ENCODE peak calls at places on chromosomes 6 and 20, in four cellular contexts. T is NCI-H460, S is HEK293T, C is neuronal stem cell. W is an unnamed sample.

GRCh38 chr20:12968472-12968871 is 40.3 kb upstream of the SPTLC3 start:
- DNase-seq in T (no peak), C (no peak), S (no peak), W (no peak)

GRCh38 chr6:1603708-1604346 is 5.9 kb upstream of the FOXC1 start:
- DNase-seq in S (no peak), C (no peak), T (no peak), W (no peak)

GRCh38 chr6:2744206-2744771 is 6.4 kb downstream of the MYLK4 start:
- DNase-seq in T (no peak), S (no peak), C (no peak), W (no peak)

GRCh38 chr6:101605874-101606273 is 212.4 kb downstream of the GRIK2 start:
- DNase-seq in S (peak), T (no peak), C (no peak), W (no peak)

GRCh38 chr6:3900744-3901351 is 51.7 kb downstream of the FAM50B start:
- DNase-seq in C (no peak), T (no peak), S (no peak), W (no peak)

GRCh38 chr6:157040191-157040590 is 263.0 kb downstream of the ARID1B start:
- DNase-seq in S (no peak), C (no peak), T (no peak), W (no peak)

GRCh38 chr6:169862464-169863148 is 111.2 kb downstream of the ERMARD start:
- DNase-seq in T (no peak), C (no peak), S (no peak), W (no peak)

GRCh38 chr6:161947371-161947770 is 673.5 kb upstream of the AGPAT4 start:
- DNase-seq in T (no peak), C (no peak), S (no peak), W (no peak)

GRCh38 chr6:125611573-125612399 is 137.6 kb upstream of the HEY2 start:
- DNase-seq in S (peak), T (no peak), C (peak), W (no peak)

GRCh38 chr6:139236105-139236504 is 55.7 kb downstream of the TXLNB start:
- DNase-seq in S (no peak), T (no peak), C (no peak), W (no peak)

GRCh38 chr6:36978687-36979086 is 7.3 kb downstream of the MTCH1 start:
- DNase-seq in C (no peak), T (no peak), S (no peak), W (no peak)

GRCh38 chr20:49486064-49486463 is 3.6 kb upstream of the KCNB1 start:
- DNase-seq in C (no peak), T (no peak), S (no peak), W (no peak)

GRCh38 chr6:20712011-20712410 is 177.8 kb downstream of the CDKAL1 start:
- DNase-seq in C (no peak), T (no peak), S (no peak), W (no peak)

GRCh38 chr20:59122377-59122932 is 41.2 kb upstream of the ZNF831 start:
- DNase-seq in S (no peak), T (no peak), C (no peak), W (no peak)

GRCh38 chr20:20894753-20895152 is 182.3 kb upstream of the RALGAPA2 start:
- DNase-seq in S (no peak), C (no peak), T (no peak), W (no peak)

GRCh38 chr6:14516947-14517346 is 399.4 kb downstream of the CD83 start:
- DNase-seq in C (no peak), S (no peak), T (no peak), W (no peak)

GRCh38 chr6:44024597-44025219 is 102.5 kb downstream of the MRPL14 start:
- DNase-seq in S (no peak), C (no peak), T (no peak), W (no peak)

GRCh38 chr6:41469156-41469950 is 76.8 kb upstream of the FOXP4 start:
- DNase-seq in C (no peak), T (no peak), S (no peak), W (no peak)

GRCh38 chr6:166627875-166628849 is 1.1 kb upstream of the RPS6KA2 start:
- DNase-seq in S (peak), T (no peak), C (peak), W (peak)

GRCh38 chr20:46261456-46262253 is 46.6 kb downstream of the CDH22 start:
- DNase-seq in T (no peak), S (no peak), C (no peak), W (no peak)

GRCh38 chr6:7542878-7543394 is 1.5 kb downstream of the DSP start:
- DNase-seq in C (no peak), S (peak), T (no peak), W (no peak)

GRCh38 chr6:133609404-133610270 is 279.3 kb upstream of the TCF21 start:
- DNase-seq in S (no peak), C (no peak), T (peak), W (no peak)